ENCODE peak calls at places on chromosomes 12 and 14, in six cellular contexts. One of them, this sample, is unnamed.

GRCh38 chr12:80659512-80660094 is 47.8 kb upstream of the MYF6 start:
- DNase-seq in lung: no peak
- DNase-seq in psoas muscle: no peak
- DNase-seq in tibial nerve: no peak
- DNase-seq in left ventricle myocardium inferior: no peak
- DNase-seq in thoracic aorta: no peak
- DNase-seq in this sample: no peak

GRCh38 chr12:48956279-48957140 is 777 bp downstream of the ARF3 start:
- DNase-seq in lung: peak; percentile 89
- DNase-seq in psoas muscle: peak; percentile 87
- DNase-seq in tibial nerve: peak; percentile 81
- DNase-seq in thoracic aorta: peak; percentile 68
- DNase-seq in left ventricle myocardium inferior: peak; percentile 85
- DNase-seq in this sample: no peak

GRCh38 chr14:52189330-52189729 is 78.2 kb upstream of the PTGDR start:
- DNase-seq in thoracic aorta: no peak
- DNase-seq in tibial nerve: no peak
- DNase-seq in left ventricle myocardium inferior: no peak
- DNase-seq in psoas muscle: no peak
- DNase-seq in lung: no peak
- DNase-seq in this sample: no peak

GRCh38 chr14:74955229-74955999 is at the start of gene PGF:
- DNase-seq in left ventricle myocardium inferior: peak; percentile 75
- DNase-seq in tibial nerve: peak; percentile 56
- DNase-seq in lung: peak; percentile 52
- DNase-seq in thoracic aorta: no peak
- DNase-seq in psoas muscle: peak; percentile 85
- DNase-seq in this sample: no peak

GRCh38 chr14:70988452-70988851 is 81.2 kb downstream of the PCNX1 start:
- DNase-seq in tibial nerve: no peak
- DNase-seq in psoas muscle: no peak
- DNase-seq in thoracic aorta: no peak
- DNase-seq in left ventricle myocardium inferior: no peak
- DNase-seq in lung: no peak
- DNase-seq in this sample: no peak

GRCh38 chr14:59811850-59812249 is 58.7 kb downstream of the RTN1 start:
- DNase-seq in tibial nerve: no peak
- DNase-seq in psoas muscle: no peak
- DNase-seq in thoracic aorta: no peak
- DNase-seq in left ventricle myocardium inferior: no peak
- DNase-seq in lung: no peak
- DNase-seq in this sample: no peak

GRCh38 chr12:21831671-21832357 is 57.3 kb upstream of the KCNJ8 start:
- DNase-seq in left ventricle myocardium inferior: peak; percentile 19
- DNase-seq in psoas muscle: no peak
- DNase-seq in thoracic aorta: no peak
- DNase-seq in lung: no peak
- DNase-seq in tibial nerve: peak; percentile 47
- DNase-seq in this sample: no peak

GRCh38 chr14:74574706-74575105 is 37.3 kb downstream of the LTBP2 start:
- DNase-seq in left ventricle myocardium inferior: no peak
- DNase-seq in lung: no peak
- DNase-seq in thoracic aorta: no peak
- DNase-seq in psoas muscle: peak; percentile 51
- DNase-seq in tibial nerve: no peak
- DNase-seq in this sample: no peak

GRCh38 chr12:123363385-123363742 is 1.3 kb downstream of the SBNO1 start:
- DNase-seq in thoracic aorta: no peak
- DNase-seq in tibial nerve: no peak
- DNase-seq in psoas muscle: no peak
- DNase-seq in left ventricle myocardium inferior: no peak
- DNase-seq in lung: no peak
- DNase-seq in this sample: no peak

GRCh38 chr12:43957732-43958131 is 121.9 kb downstream of the TMEM117 start:
- DNase-seq in lung: no peak
- DNase-seq in psoas muscle: no peak
- DNase-seq in tibial nerve: peak; percentile 41
- DNase-seq in thoracic aorta: no peak
- DNase-seq in left ventricle myocardium inferior: no peak
- DNase-seq in this sample: no peak

GRCh38 chr12:50690923-50691322 is 73.0 kb upstream of the ATF1 start:
- DNase-seq in thoracic aorta: no peak
- DNase-seq in left ventricle myocardium inferior: peak; percentile 46
- DNase-seq in lung: no peak
- DNase-seq in tibial nerve: peak; percentile 23
- DNase-seq in psoas muscle: no peak
- DNase-seq in this sample: no peak

GRCh38 chr14:95614335-95614734 is 71.9 kb upstream of the TCL1B start:
- DNase-seq in tibial nerve: no peak
- DNase-seq in lung: no peak
- DNase-seq in left ventricle myocardium inferior: no peak
- DNase-seq in thoracic aorta: no peak
- DNase-seq in psoas muscle: no peak
- DNase-seq in this sample: no peak

GRCh38 chr14:38611928-38612327 is 356.0 kb upstream of the CLEC14A start:
- DNase-seq in left ventricle myocardium inferior: no peak
- DNase-seq in thoracic aorta: no peak
- DNase-seq in lung: no peak
- DNase-seq in tibial nerve: no peak
- DNase-seq in psoas muscle: no peak
- DNase-seq in this sample: no peak

GRCh38 chr14:32436993-32437392 is 107.9 kb downstream of the AKAP6 start:
- DNase-seq in tibial nerve: no peak
- DNase-seq in thoracic aorta: no peak
- DNase-seq in lung: no peak
- DNase-seq in left ventricle myocardium inferior: no peak
- DNase-seq in psoas muscle: no peak
- DNase-seq in this sample: no peak
- H3K4me3 ChIP-seq in tibial nerve: no peak overlapping the region
- H3K4me3 ChIP-seq in thoracic aorta: peak overlapping the region; percentile 74
- H3K4me3 ChIP-seq in lung: no peak overlapping the region
- H3K4me3 ChIP-seq in left ventricle myocardium inferior: no peak overlapping the region
- H3K4me3 ChIP-seq in psoas muscle: no peak overlapping the region
- H3K4me3 ChIP-seq in this sample: no peak overlapping the region

DNA sequence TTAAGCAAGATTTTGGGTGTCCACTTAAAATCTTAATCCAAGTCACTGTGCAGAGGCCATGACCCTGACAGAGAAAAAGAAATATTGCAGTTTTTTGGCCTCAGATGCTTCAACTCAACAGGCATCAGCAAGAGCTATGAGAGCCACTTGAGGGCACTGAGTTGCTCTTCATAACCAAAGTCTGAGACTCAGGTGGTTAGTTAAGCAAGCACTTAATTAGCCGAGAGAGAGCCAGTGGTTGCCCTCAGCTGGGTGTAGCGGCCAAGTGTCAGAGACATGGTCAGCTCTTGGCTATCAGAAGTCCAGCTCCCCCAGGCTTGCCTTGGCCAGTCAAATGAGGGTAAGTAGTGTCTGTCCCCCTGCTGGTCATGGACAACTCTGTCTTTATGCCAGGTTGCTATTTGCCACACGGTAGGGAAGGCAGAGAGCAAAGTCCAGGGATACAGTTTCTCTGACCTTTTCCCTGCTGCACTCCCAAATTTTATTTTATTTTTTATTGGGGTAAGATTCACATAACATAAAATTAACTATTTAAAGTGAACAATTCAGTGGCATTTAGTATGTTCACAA is 9.0 kb upstream of the KRT71 start:
- DNase-seq in psoas muscle: no peak
- DNase-seq in tibial nerve: no peak
- DNase-seq in thoracic aorta: no peak
- DNase-seq in left ventricle myocardium inferior: no peak
- DNase-seq in lung: peak; percentile 47
- DNase-seq in this sample: no peak
- TF ChIP-seq CTCF in psoas muscle: no peak
- TF ChIP-seq CTCF in tibial nerve: no peak
- TF ChIP-seq CTCF in thoracic aorta: no peak
- TF ChIP-seq CTCF in left ventricle myocardium inferior: peak; percentile 25
- TF ChIP-seq CTCF in lung: no peak
- TF ChIP-seq CTCF in this sample: no peak

DNA sequence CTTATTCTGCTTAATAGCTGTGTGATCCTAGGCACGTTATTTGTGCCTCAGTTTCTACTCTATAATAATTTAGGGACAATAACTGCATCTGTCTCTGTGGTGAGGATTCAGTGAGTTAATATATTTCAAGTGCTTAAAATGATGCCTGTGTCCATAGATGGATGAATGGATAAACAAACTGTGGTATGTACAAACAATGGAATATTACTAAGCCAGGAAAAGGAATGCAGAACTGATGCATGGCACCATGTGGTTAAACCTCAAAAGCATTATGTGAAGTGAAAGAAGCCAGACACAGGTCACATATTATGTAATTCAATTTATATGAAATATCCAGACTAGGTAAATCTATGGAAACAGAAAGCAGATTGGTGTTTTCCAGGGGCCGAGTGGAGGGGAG is 54.6 kb upstream of the DDX11 start:
- DNase-seq in thoracic aorta: no peak
- DNase-seq in tibial nerve: no peak
- DNase-seq in lung: no peak
- DNase-seq in psoas muscle: no peak
- DNase-seq in left ventricle myocardium inferior: no peak
- DNase-seq in this sample: no peak
- H3K4me1 ChIP-seq in thoracic aorta: no peaks in the 10 kb centered on the region
- H3K4me1 ChIP-seq in tibial nerve: no peaks in the 10 kb centered on the region
- H3K4me1 ChIP-seq in lung: peaks cover 5% of the 10 kb centered on the region
- H3K4me1 ChIP-seq in psoas muscle: no peaks in the 10 kb centered on the region
- H3K4me1 ChIP-seq in left ventricle myocardium inferior: no peaks in the 10 kb centered on the region
- H3K4me1 ChIP-seq in this sample: no peaks in the 10 kb centered on the region

DNA sequence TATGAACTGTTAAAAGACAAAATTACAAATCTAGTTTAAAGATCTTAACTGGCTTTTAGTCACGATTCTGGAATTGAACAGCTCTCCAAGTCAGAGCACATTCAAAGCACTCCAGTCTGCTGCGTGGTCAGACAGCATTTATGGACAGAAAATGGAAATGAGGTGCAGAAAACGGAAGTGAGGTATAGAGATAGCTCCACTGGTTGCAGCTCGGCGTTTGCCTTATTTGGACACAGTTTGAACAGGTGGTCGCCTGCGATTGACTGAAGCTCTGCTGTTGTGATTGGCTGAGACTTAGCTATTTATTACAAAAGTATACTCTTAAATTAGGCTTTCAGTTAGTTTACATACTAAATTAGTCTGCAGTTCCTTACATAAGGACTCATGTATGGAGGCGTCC is 28.3 kb downstream of the TRIM9 start:
- DNase-seq in lung: no peak
- DNase-seq in tibial nerve: no peak
- DNase-seq in left ventricle myocardium inferior: no peak
- DNase-seq in thoracic aorta: no peak
- DNase-seq in psoas muscle: no peak
- DNase-seq in this sample: no peak
- H3K4me3 ChIP-seq in lung: no peak overlapping the region
- H3K4me3 ChIP-seq in tibial nerve: no peak overlapping the region
- H3K4me3 ChIP-seq in left ventricle myocardium inferior: no peak overlapping the region
- H3K4me3 ChIP-seq in thoracic aorta: no peak overlapping the region
- H3K4me3 ChIP-seq in psoas muscle: no peak overlapping the region
- H3K4me3 ChIP-seq in this sample: no peak overlapping the region

GRCh38 chr12:25256826-25257225 is 6.1 kb upstream of the KRAS start:
- DNase-seq in thoracic aorta: no peak
- DNase-seq in left ventricle myocardium inferior: no peak
- DNase-seq in psoas muscle: no peak
- DNase-seq in lung: no peak
- DNase-seq in tibial nerve: no peak
- DNase-seq in this sample: no peak
- TF ChIP-seq CTCF in thoracic aorta: no peak
- TF ChIP-seq CTCF in left ventricle myocardium inferior: no peak
- TF ChIP-seq CTCF in psoas muscle: no peak
- TF ChIP-seq CTCF in lung: no peak
- TF ChIP-seq CTCF in tibial nerve: no peak
- TF ChIP-seq CTCF in this sample: no peak

GRCh38 chr14:77041837-77042557 is 13.5 kb upstream of the IRF2BPL start:
- DNase-seq in lung: peak; percentile 53
- DNase-seq in thoracic aorta: peak; percentile 70
- DNase-seq in psoas muscle: peak; percentile 82
- DNase-seq in left ventricle myocardium inferior: peak; percentile 63
- DNase-seq in tibial nerve: peak; percentile 55
- DNase-seq in this sample: no peak

GRCh38 chr14:77039285-77040058 is 11.0 kb upstream of the IRF2BPL start:
- DNase-seq in thoracic aorta: no peak
- DNase-seq in lung: no peak
- DNase-seq in left ventricle myocardium inferior: no peak
- DNase-seq in psoas muscle: no peak
- DNase-seq in tibial nerve: peak; percentile 38
- DNase-seq in this sample: no peak

GRCh38 chr14:77040059-77040308 is 11.5 kb upstream of the IRF2BPL start:
- DNase-seq in psoas muscle: no peak
- DNase-seq in thoracic aorta: no peak
- DNase-seq in tibial nerve: no peak
- DNase-seq in left ventricle myocardium inferior: no peak
- DNase-seq in lung: no peak
- DNase-seq in this sample: no peak

GRCh38 chr14:77040995-77041744 is 12.7 kb upstream of the IRF2BPL start:
- DNase-seq in psoas muscle: no peak
- DNase-seq in left ventricle myocardium inferior: no peak
- DNase-seq in thoracic aorta: no peak
- DNase-seq in lung: no peak
- DNase-seq in tibial nerve: no peak
- DNase-seq in this sample: no peak

GRCh38 chr14:77040309-77040994 is 11.9 kb upstream of the IRF2BPL start:
- DNase-seq in left ventricle myocardium inferior: peak; percentile 100
- DNase-seq in psoas muscle: peak; percentile 99
- DNase-seq in thoracic aorta: peak; percentile 92
- DNase-seq in lung: peak; percentile 100
- DNase-seq in tibial nerve: peak; percentile 98
- DNase-seq in this sample: peak; percentile 83
- H3K4me1 ChIP-seq in left ventricle myocardium inferior: peaks cover 90% of the 10 kb centered on the region
- H3K4me1 ChIP-seq in psoas muscle: peaks cover 65% of the 10 kb centered on the region
- H3K4me1 ChIP-seq in thoracic aorta: peaks cover 76% of the 10 kb centered on the region
- H3K4me1 ChIP-seq in lung: peaks cover 33% of the 10 kb centered on the region
- H3K4me1 ChIP-seq in tibial nerve: peaks cover 80% of the 10 kb centered on the region
- H3K4me1 ChIP-seq in this sample: peaks cover 100% of the 10 kb centered on the region

DNA sequence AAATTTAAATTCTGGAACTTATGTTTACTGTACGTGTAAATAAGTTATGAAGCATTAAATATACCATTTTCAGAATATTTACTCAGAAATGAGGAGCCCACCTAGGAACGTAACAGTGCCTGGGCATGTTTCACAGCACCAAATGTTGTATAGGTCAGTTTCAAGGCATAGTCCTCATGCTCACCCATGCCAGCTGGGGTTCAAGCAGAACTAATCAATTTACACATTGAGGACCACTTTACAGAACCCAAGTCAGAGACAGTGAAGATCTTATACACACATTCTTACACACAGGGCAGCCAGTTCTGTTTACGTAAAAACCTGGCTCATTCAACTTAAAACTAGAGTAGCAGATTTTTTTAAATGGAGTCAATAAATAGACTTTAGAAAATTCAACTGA is 2.0 kb downstream of the KICS2 start:
- DNase-seq in thoracic aorta: no peak
- DNase-seq in psoas muscle: no peak
- DNase-seq in tibial nerve: no peak
- DNase-seq in left ventricle myocardium inferior: no peak
- DNase-seq in lung: no peak
- DNase-seq in this sample: no peak
- H3K4me3 ChIP-seq in thoracic aorta: no peak overlapping the region
- H3K4me3 ChIP-seq in psoas muscle: no peak overlapping the region
- H3K4me3 ChIP-seq in tibial nerve: no peak overlapping the region
- H3K4me3 ChIP-seq in left ventricle myocardium inferior: no peak overlapping the region
- H3K4me3 ChIP-seq in lung: no peak overlapping the region
- H3K4me3 ChIP-seq in this sample: no peak overlapping the region

This sample was measured in esophagus squamous epithelium.